ENCODE peak calls at places on chromosomes 6 and 20, in seven cellular contexts. One of them, this sample, is unnamed.

GRCh38 chr6:82690283-82690682 is 326.7 kb downstream of the TPBG start:
- DNase-seq in mucosa of descending colon: no peak
- DNase-seq in body of pancreas: no peak
- DNase-seq in PC-3: no peak
- DNase-seq in kidney tubule cell: no peak
- DNase-seq in heart right ventricle: no peak
- DNase-seq in KBM-7: no peak
- DNase-seq in this sample: no peak

GRCh38 chr20:61874421-61875068 is 191.1 kb downstream of the TAF4 start:
- DNase-seq in mucosa of descending colon: no peak
- DNase-seq in body of pancreas: no peak
- DNase-seq in PC-3: peak
- DNase-seq in kidney tubule cell: peak
- DNase-seq in heart right ventricle: peak
- DNase-seq in KBM-7: no peak
- DNase-seq in this sample: peak

GRCh38 chr6:75363304-75363703 is 78.7 kb upstream of the TMEM30A start:
- DNase-seq in mucosa of descending colon: no peak
- DNase-seq in body of pancreas: no peak
- DNase-seq in PC-3: peak
- DNase-seq in kidney tubule cell: no peak
- DNase-seq in heart right ventricle: no peak
- DNase-seq in KBM-7: no peak
- DNase-seq in this sample: no peak

GRCh38 chr6:82877213-82878195 is 188.1 kb downstream of the UBE3D start:
- DNase-seq in mucosa of descending colon: no peak
- DNase-seq in body of pancreas: no peak
- DNase-seq in PC-3: peak
- DNase-seq in kidney tubule cell: peak
- DNase-seq in heart right ventricle: no peak
- DNase-seq in KBM-7: no peak
- DNase-seq in this sample: peak

GRCh38 chr20:13412806-13413445 is 191.9 kb downstream of the ISM1 start:
- DNase-seq in mucosa of descending colon: no peak
- DNase-seq in body of pancreas: no peak
- DNase-seq in PC-3: peak
- DNase-seq in kidney tubule cell: no peak
- DNase-seq in heart right ventricle: no peak
- DNase-seq in KBM-7: no peak
- DNase-seq in this sample: no peak

GRCh38 chr6:41518118-41518517 is 28.1 kb upstream of the FOXP4 start:
- DNase-seq in mucosa of descending colon: peak
- DNase-seq in body of pancreas: no peak
- DNase-seq in PC-3: no peak
- DNase-seq in kidney tubule cell: no peak
- DNase-seq in heart right ventricle: no peak
- DNase-seq in KBM-7: no peak
- DNase-seq in this sample: no peak

GRCh38 chr20:48682529-48683385 is 145.0 kb downstream of the PREX1 start:
- DNase-seq in mucosa of descending colon: peak
- DNase-seq in body of pancreas: peak
- DNase-seq in PC-3: no peak
- DNase-seq in kidney tubule cell: peak
- DNase-seq in heart right ventricle: peak
- DNase-seq in KBM-7: peak
- DNase-seq in this sample: no peak

GRCh38 chr6:34650823-34651222 is 45.7 kb downstream of the ILRUN start:
- DNase-seq in mucosa of descending colon: no peak
- DNase-seq in body of pancreas: no peak
- DNase-seq in PC-3: no peak
- DNase-seq in kidney tubule cell: no peak
- DNase-seq in heart right ventricle: no peak
- DNase-seq in KBM-7: no peak
- DNase-seq in this sample: peak

GRCh38 chr6:72560721-72561593 is 60.9 kb upstream of the KCNQ5 start:
- DNase-seq in mucosa of descending colon: no peak
- DNase-seq in body of pancreas: no peak
- DNase-seq in PC-3: no peak
- DNase-seq in kidney tubule cell: no peak
- DNase-seq in heart right ventricle: no peak
- DNase-seq in KBM-7: peak
- DNase-seq in this sample: no peak

GRCh38 chr6:53869964-53870363 is 75.2 kb downstream of the LRRC1 start:
- DNase-seq in mucosa of descending colon: no peak
- DNase-seq in body of pancreas: no peak
- DNase-seq in PC-3: no peak
- DNase-seq in kidney tubule cell: no peak
- DNase-seq in heart right ventricle: no peak
- DNase-seq in KBM-7: no peak
- DNase-seq in this sample: peak

GRCh38 chr6:139519571-139520031 is 145.2 kb upstream of the CITED2 start:
- DNase-seq in mucosa of descending colon: no peak
- DNase-seq in body of pancreas: no peak
- DNase-seq in PC-3: no peak
- DNase-seq in kidney tubule cell: peak
- DNase-seq in heart right ventricle: no peak
- DNase-seq in KBM-7: no peak
- DNase-seq in this sample: no peak

This sample was measured in LNCaP clone FGC.